ENCODE peak calls at places on chromosome 13, in six cellular contexts. P, S, O, W, Y and Q are unnamed samples.

GRCh38 chr13:21069561-21070004 is 8.2 kb upstream of the LATS2 start:
- DNase-seq in P (no peak), S (no peak), O (no peak), W (no peak), Y (no peak), Q (no peak)

GRCh38 chr13:23718916-23719470 is 148.8 kb downstream of the TNFRSF19 start:
- DNase-seq in P (peak), S (no peak), O (no peak), W (no peak), Y (no peak), Q (no peak)

GRCh38 chr13:102680842-102681725 is 13.8 kb downstream of the METTL21C start:
- DNase-seq in P (no peak), S (no peak), O (no peak), W (no peak), Y (no peak), Q (no peak)

GRCh38 chr13:66860868-66861447 is 369.2 kb downstream of the PCDH9 start:
- DNase-seq in P (no peak), S (no peak), O (no peak), W (no peak), Y (no peak), Q (no peak)

GRCh38 chr13:103815619-103816018 is 749.4 kb upstream of the SLC10A2 start:
- DNase-seq in P (no peak), S (no peak), O (no peak), W (no peak), Y (no peak), Q (no peak)

GRCh38 chr13:62088155-62088554 is 672.5 kb upstream of the PCDH20 start:
- DNase-seq in P (no peak), S (no peak), O (no peak), W (no peak), Y (no peak), Q (no peak)

GRCh38 chr13:76992548-76993001 is 694 bp downstream of the CLN5 start:
- DNase-seq in P (no peak), S (peak), O (no peak), W (peak), Y (no peak), Q (peak)

GRCh38 chr13:39321578-39321977 is 281.4 kb downstream of the LHFPL6 start:
- DNase-seq in P (no peak), S (no peak), O (no peak), W (no peak), Y (no peak), Q (no peak)

DNA sequence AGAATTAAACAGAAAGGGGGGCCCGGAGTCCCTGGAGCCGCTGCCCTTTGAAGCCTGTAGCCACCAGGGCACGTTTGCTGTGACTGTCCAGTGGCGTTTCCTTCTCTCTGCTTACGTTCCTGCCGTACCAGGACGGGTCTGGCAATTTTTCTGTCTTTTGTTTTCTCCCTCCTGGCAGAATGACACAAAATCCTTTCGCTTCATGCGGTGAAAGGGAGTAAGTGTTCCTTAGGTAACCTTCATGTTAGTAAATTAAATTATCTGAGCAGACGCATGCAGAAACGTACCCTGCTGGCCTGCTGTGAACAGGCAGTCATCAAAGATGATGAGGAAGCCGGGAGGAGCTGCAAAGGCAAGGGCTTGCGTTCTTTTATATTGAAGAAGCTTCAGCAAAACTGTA is 299.3 kb upstream of the ARGLU1 start:
- DNase-seq in P (no peak), S (no peak), O (no peak), W (peak), Y (no peak), Q (no peak)
- H3K4me3 ChIP-seq in P (no peak), S (no peak), O (peak), W (no peak), Y (no peak), Q (no peak)

GRCh38 chr13:48829536-48829935 is 146.2 kb upstream of the FNDC3A start:
- DNase-seq in P (no peak), S (no peak), O (no peak), W (no peak), Y (no peak), Q (no peak)
- H3K4me3 ChIP-seq in P (no peak), S (no peak), O (no peak), W (no peak), Y (no peak), Q (no peak)

GRCh38 chr13:41528021-41528420 is 70.7 kb downstream of the RGCC start:
- DNase-seq in P (no peak), S (no peak), O (no peak), W (no peak), Y (no peak), Q (no peak)

GRCh38 chr13:41533266-41533665 is 75.9 kb downstream of the RGCC start:
- DNase-seq in P (no peak), S (no peak), O (no peak), W (no peak), Y (no peak), Q (no peak)

DNA sequence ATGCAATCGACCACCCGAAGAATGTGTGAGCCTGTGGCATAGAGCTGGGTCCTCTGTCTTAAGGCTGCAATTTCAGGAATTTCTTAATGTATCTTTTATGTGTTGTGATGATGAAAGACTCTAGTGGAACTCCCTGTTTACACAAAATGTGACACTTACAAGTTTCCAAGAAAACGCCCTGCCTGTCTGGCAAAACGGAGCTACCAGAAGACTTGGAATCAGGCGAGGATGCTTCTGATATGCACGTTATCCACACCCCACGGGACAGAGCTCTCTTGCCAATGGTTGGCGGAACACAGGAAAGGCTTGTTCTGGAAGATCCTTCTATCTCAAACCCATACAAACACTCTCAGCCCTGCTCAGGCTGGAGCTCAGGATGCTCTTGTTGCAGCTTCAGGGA is 76.3 kb downstream of the RGCC start:
- DNase-seq in P (no peak), S (no peak), O (no peak), W (no peak), Y (no peak), Q (no peak)
- H3K4me3 ChIP-seq in P (no peak), S (no peak), O (no peak), W (no peak), Y (no peak), Q (no peak)

DNA sequence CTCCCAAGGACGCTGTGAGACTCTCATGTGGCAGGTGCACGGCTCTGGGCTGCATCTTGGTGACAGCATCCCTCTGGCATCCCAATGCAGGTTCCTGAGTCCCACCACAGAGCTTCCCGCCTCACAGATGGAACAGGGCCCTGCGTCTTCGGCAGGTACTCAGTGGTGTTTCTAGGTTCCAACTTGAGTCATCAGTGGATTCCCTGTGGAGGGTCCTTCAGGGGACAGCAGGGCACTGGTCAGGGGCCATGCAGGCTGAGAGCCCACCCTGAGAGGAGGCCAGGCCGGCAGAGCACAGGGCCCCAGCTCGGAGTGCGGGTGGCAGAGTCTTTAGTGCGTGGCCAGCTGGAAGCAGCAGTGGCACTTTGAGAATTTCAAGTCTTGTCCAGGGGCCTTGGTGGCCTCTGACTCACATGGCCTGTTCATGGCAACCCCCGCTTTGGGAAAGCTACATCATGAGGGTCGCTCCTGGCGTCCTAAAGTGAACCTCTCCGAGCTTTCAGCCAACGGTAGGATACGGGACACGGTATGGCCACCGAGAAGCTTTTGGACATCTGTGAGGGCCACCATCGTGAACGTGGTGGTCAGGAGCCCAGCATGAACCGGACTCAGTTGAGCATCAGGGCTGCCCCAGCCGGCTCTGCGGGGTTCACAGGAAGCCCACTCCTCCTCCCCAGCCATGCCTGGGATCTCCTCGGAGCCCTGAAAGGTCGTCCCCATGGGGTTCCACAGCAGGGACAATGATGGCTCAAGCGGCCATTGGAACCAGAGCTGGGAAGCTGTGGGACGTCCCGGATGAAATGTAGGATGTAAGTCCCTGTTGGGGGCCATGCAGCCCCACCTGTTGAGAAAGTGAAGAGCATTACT is 72.0 kb upstream of the MCF2L start:
- DNase-seq in P (no peak), S (no peak), O (peak), W (no peak), Y (no peak), Q (no peak)
- H3K4me3 ChIP-seq in P (no peak), S (no peak), O (no peak), W (no peak), Y (no peak), Q (no peak)

GRCh38 chr13:93226623-93227279 is at the start of gene GPC6:
- DNase-seq in P (no peak), S (peak), O (no peak), W (peak), Y (no peak), Q (no peak)
- H3K4me3 ChIP-seq in P (no peak), S (peak), O (peak), W (peak), Y (peak), Q (no peak)